ENCODE peak calls at places on chromosome 18, in seven cellular contexts. One of them, this sample, is unnamed.

GRCh38 chr18:5627756-5628511 is 84.1 kb upstream of the EPB41L3 start:
- DNase-seq in ovary: no peak
- DNase-seq in transverse colon: peak; percentile 16
- DNase-seq in upper lobe of left lung: peak; percentile 16
- DNase-seq in GM12878: no peak
- DNase-seq in stomach: no peak
- DNase-seq in tibial nerve: no peak
- DNase-seq in this sample: no peak

GRCh38 chr18:49944681-49945080 is 131.3 kb upstream of the ACAA2 start:
- DNase-seq in upper lobe of left lung: no peak
- DNase-seq in tibial nerve: no peak
- DNase-seq in ovary: no peak
- DNase-seq in GM12878: no peak
- DNase-seq in stomach: no peak
- DNase-seq in transverse colon: no peak
- DNase-seq in this sample: no peak

GRCh38 chr18:12518832-12519534 is 111.3 kb downstream of the PRELID3A start:
- DNase-seq in tibial nerve: no peak
- DNase-seq in stomach: no peak
- DNase-seq in ovary: no peak
- DNase-seq in GM12878: no peak
- DNase-seq in transverse colon: no peak
- DNase-seq in upper lobe of left lung: no peak
- DNase-seq in this sample: no peak

GRCh38 chr18:57446322-57446721 is 11.1 kb downstream of the ONECUT2 start:
- DNase-seq in stomach: no peak
- DNase-seq in transverse colon: no peak
- DNase-seq in tibial nerve: no peak
- DNase-seq in upper lobe of left lung: no peak
- DNase-seq in GM12878: no peak
- DNase-seq in ovary: no peak
- DNase-seq in this sample: peak; percentile 12

GRCh38 chr18:48441405-48441881 is 32.3 kb upstream of the ZBTB7C start:
- DNase-seq in tibial nerve: peak; percentile 44
- DNase-seq in ovary: no peak
- DNase-seq in upper lobe of left lung: peak; percentile 18
- DNase-seq in stomach: no peak
- DNase-seq in GM12878: no peak
- DNase-seq in transverse colon: no peak
- DNase-seq in this sample: no peak

GRCh38 chr18:8341481-8342230 is 267.6 kb upstream of the RAB12 start:
- DNase-seq in upper lobe of left lung: no peak
- DNase-seq in stomach: peak; percentile 60
- DNase-seq in tibial nerve: no peak
- DNase-seq in transverse colon: no peak
- DNase-seq in ovary: no peak
- DNase-seq in GM12878: no peak
- DNase-seq in this sample: no peak

GRCh38 chr18:42706029-42706608 is 409.4 kb downstream of the RIT2 start:
- DNase-seq in upper lobe of left lung: no peak
- DNase-seq in ovary: no peak
- DNase-seq in GM12878: no peak
- DNase-seq in stomach: no peak
- DNase-seq in tibial nerve: no peak
- DNase-seq in transverse colon: no peak
- DNase-seq in this sample: no peak

GRCh38 chr18:78911751-78912283 is 67.8 kb upstream of the SALL3 start:
- DNase-seq in transverse colon: no peak
- DNase-seq in ovary: no peak
- DNase-seq in upper lobe of left lung: no peak
- DNase-seq in GM12878: no peak
- DNase-seq in tibial nerve: no peak
- DNase-seq in stomach: no peak
- DNase-seq in this sample: no peak

GRCh38 chr18:36153203-36153602 is 23.5 kb downstream of the ELP2 start:
- DNase-seq in tibial nerve: no peak
- DNase-seq in stomach: no peak
- DNase-seq in ovary: peak; percentile 43
- DNase-seq in GM12878: no peak
- DNase-seq in upper lobe of left lung: no peak
- DNase-seq in transverse colon: no peak
- DNase-seq in this sample: no peak

GRCh38 chr18:37578886-37579513 is 13.4 kb upstream of the CELF4 start:
- DNase-seq in transverse colon: no peak
- DNase-seq in tibial nerve: no peak
- DNase-seq in upper lobe of left lung: peak; percentile 26
- DNase-seq in stomach: no peak
- DNase-seq in GM12878: no peak
- DNase-seq in ovary: no peak
- DNase-seq in this sample: no peak

GRCh38 chr18:31533236-31533635 is 35.3 kb downstream of the DSG2 start:
- DNase-seq in tibial nerve: no peak
- DNase-seq in upper lobe of left lung: no peak
- DNase-seq in GM12878: no peak
- DNase-seq in stomach: no peak
- DNase-seq in transverse colon: no peak
- DNase-seq in ovary: no peak
- DNase-seq in this sample: no peak

GRCh38 chr18:36947820-36948348 is 119.0 kb downstream of the KIAA1328 start:
- DNase-seq in upper lobe of left lung: no peak
- DNase-seq in tibial nerve: no peak
- DNase-seq in stomach: no peak
- DNase-seq in GM12878: no peak
- DNase-seq in transverse colon: no peak
- DNase-seq in ovary: no peak
- DNase-seq in this sample: no peak

GRCh38 chr18:75088622-75089211 is 120.2 kb downstream of the PTGR3 start:
- DNase-seq in GM12878: no peak
- DNase-seq in stomach: no peak
- DNase-seq in ovary: no peak
- DNase-seq in upper lobe of left lung: no peak
- DNase-seq in transverse colon: no peak
- DNase-seq in tibial nerve: no peak
- DNase-seq in this sample: no peak

GRCh38 chr18:46250084-46250811 is 146.1 kb downstream of the HAUS1 start:
- DNase-seq in GM12878: peak; percentile 92
- DNase-seq in tibial nerve: no peak
- DNase-seq in transverse colon: peak; percentile 61
- DNase-seq in upper lobe of left lung: no peak
- DNase-seq in ovary: no peak
- DNase-seq in stomach: peak; percentile 53
- DNase-seq in this sample: no peak

GRCh38 chr18:10928971-10929373 is 220.4 kb downstream of the PIEZO2 start:
- DNase-seq in GM12878: peak; percentile 87
- DNase-seq in upper lobe of left lung: no peak
- DNase-seq in tibial nerve: no peak
- DNase-seq in stomach: no peak
- DNase-seq in transverse colon: no peak
- DNase-seq in ovary: no peak
- DNase-seq in this sample: no peak

GRCh38 chr18:48580782-48581181 is 42.0 kb downstream of the CTIF start:
- DNase-seq in tibial nerve: no peak
- DNase-seq in GM12878: no peak
- DNase-seq in upper lobe of left lung: no peak
- DNase-seq in stomach: no peak
- DNase-seq in ovary: no peak
- DNase-seq in transverse colon: no peak
- DNase-seq in this sample: no peak

GRCh38 chr18:24631238-24632025 is 171.0 kb downstream of the HRH4 start:
- DNase-seq in stomach: no peak
- DNase-seq in ovary: no peak
- DNase-seq in transverse colon: no peak
- DNase-seq in tibial nerve: no peak
- DNase-seq in upper lobe of left lung: peak; percentile 29
- DNase-seq in GM12878: no peak
- DNase-seq in this sample: peak; percentile 91

GRCh38 chr18:34976899-34977786 is 64.1 kb upstream of the MAPRE2 start:
- DNase-seq in upper lobe of left lung: peak; percentile 96
- DNase-seq in ovary: peak; percentile 42
- DNase-seq in transverse colon: peak; percentile 93
- DNase-seq in GM12878: no peak
- DNase-seq in stomach: peak; percentile 91
- DNase-seq in tibial nerve: peak; percentile 28
- DNase-seq in this sample: peak; percentile 93
- TF ChIP-seq POLR2A in upper lobe of left lung: no peak
- TF ChIP-seq POLR2A in ovary: no peak
- TF ChIP-seq POLR2A in transverse colon: peak; percentile 66
- TF ChIP-seq POLR2A in GM12878: no peak
- TF ChIP-seq POLR2A in stomach: no peak
- TF ChIP-seq POLR2A in tibial nerve: no peak
- TF ChIP-seq POLR2A in this sample: no peak

DNA sequence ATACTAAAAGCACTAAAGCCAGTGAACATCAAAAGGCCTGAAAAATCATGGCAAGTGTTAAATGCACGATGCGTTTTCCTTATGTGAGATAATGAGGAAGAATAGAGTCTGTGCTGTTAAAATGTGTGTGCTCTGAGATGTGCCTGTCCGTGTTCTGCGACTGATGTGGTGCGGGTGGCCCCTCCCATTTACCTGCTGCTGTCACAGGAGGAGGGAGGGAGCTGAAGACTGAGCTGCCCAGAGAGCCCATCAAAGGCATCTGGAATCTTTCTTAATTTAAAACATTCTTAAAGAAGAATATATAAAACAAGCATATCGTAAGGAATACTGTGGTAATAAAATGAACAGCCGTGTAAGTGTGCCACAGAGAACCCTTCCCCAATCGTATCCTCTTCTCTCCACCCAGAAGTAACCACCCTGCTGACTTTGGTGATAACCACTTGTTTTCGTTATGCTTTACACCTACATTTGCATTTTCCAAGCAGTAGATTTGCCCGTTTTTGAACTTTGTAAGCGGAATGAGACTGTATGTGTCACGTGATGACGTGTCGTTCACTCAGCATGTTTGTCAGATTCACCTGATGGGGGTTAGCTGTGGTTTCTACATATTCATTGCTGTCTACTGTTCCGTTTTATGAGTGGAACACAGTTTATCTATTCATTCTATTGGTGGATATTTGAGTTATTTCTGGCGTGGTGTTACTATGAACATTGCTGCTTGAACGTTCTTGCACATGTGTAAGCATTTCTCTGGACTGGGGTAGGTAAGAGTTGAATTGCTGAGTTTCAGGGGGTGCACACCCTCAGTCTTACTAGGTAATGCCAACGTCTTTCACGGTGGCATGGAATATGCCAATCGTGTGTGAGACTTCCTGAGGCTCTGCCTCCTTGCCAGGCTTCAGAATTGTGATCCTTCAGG is 56.7 kb upstream of the TXNDC2 start:
- DNase-seq in tibial nerve: no peak
- DNase-seq in GM12878: no peak
- DNase-seq in transverse colon: no peak
- DNase-seq in stomach: no peak
- DNase-seq in ovary: no peak
- DNase-seq in upper lobe of left lung: no peak
- DNase-seq in this sample: peak; percentile 78
- TF ChIP-seq EP300 in tibial nerve: no peak
- TF ChIP-seq EP300 in GM12878: no peak
- TF ChIP-seq EP300 in transverse colon: no peak
- TF ChIP-seq EP300 in stomach: no peak
- TF ChIP-seq EP300 in ovary: no peak
- TF ChIP-seq EP300 in upper lobe of left lung: no peak
- TF ChIP-seq EP300 in this sample: no peak

GRCh38 chr18:902179-902718 is 2.4 kb upstream of the ADCYAP1 start:
- DNase-seq in GM12878: no peak
- DNase-seq in upper lobe of left lung: no peak
- DNase-seq in ovary: no peak
- DNase-seq in transverse colon: no peak
- DNase-seq in stomach: no peak
- DNase-seq in tibial nerve: no peak
- DNase-seq in this sample: no peak
- H3K27me3 ChIP-seq in GM12878: peaks cover 2% of the 10 kb centered on the region
- H3K27me3 ChIP-seq in upper lobe of left lung: peaks cover 30% of the 10 kb centered on the region
- H3K27me3 ChIP-seq in ovary: no peaks in the 10 kb centered on the region
- H3K27me3 ChIP-seq in transverse colon: peaks cover 71% of the 10 kb centered on the region
- H3K27me3 ChIP-seq in stomach: peaks cover 51% of the 10 kb centered on the region
- H3K27me3 ChIP-seq in tibial nerve: no peaks in the 10 kb centered on the region
- H3K27me3 ChIP-seq in this sample: peaks cover 48% of the 10 kb centered on the region

GRCh38 chr18:63705401-63705800 is 2.6 kb downstream of the SERPINB11 start:
- DNase-seq in GM12878: no peak
- DNase-seq in upper lobe of left lung: no peak
- DNase-seq in ovary: no peak
- DNase-seq in tibial nerve: no peak
- DNase-seq in transverse colon: no peak
- DNase-seq in stomach: no peak
- DNase-seq in this sample: no peak
- TF ChIP-seq POLR2A in GM12878: no peak
- TF ChIP-seq POLR2A in upper lobe of left lung: no peak
- TF ChIP-seq POLR2A in ovary: no peak
- TF ChIP-seq POLR2A in tibial nerve: no peak
- TF ChIP-seq POLR2A in transverse colon: no peak
- TF ChIP-seq POLR2A in stomach: no peak
- TF ChIP-seq POLR2A in this sample: no peak

GRCh38 chr18:44537521-44537920 is 143.2 kb upstream of the SETBP1 start:
- DNase-seq in tibial nerve: no peak
- DNase-seq in GM12878: no peak
- DNase-seq in stomach: no peak
- DNase-seq in upper lobe of left lung: no peak
- DNase-seq in transverse colon: no peak
- DNase-seq in ovary: no peak
- DNase-seq in this sample: no peak
- TF ChIP-seq EP300 in tibial nerve: no peak
- TF ChIP-seq EP300 in GM12878: no peak
- TF ChIP-seq EP300 in stomach: no peak
- TF ChIP-seq EP300 in upper lobe of left lung: no peak
- TF ChIP-seq EP300 in transverse colon: no peak
- TF ChIP-seq EP300 in ovary: no peak
- TF ChIP-seq EP300 in this sample: no peak